ENCODE peak calls at places on chromosomes 1 and 21, in eight cellular contexts. One of them, this sample, is unnamed.
A peak's percentile ranks its signal among the peaks of the same experiment; 100 is the strongest.

GRCh38 chr1:51157411-51157810 is 55.4 kb downstream of the C1orf185 start:
- DNase-seq in AG04450: no peak
- DNase-seq in natural killer cell: no peak
- DNase-seq in Calu3: no peak
- DNase-seq in uterus: no peak
- DNase-seq in HL-60: no peak
- DNase-seq in GM20000: no peak
- DNase-seq in heart right ventricle: no peak
- DNase-seq in this sample: no peak

GRCh38 chr1:29343908-29344307 is 107.6 kb downstream of the PTPRU start:
- DNase-seq in HL-60: no peak
- DNase-seq in GM20000: no peak
- DNase-seq in natural killer cell: no peak
- DNase-seq in heart right ventricle: no peak
- DNase-seq in Calu3: no peak
- DNase-seq in AG04450: no peak
- DNase-seq in uterus: no peak
- DNase-seq in this sample: no peak

GRCh38 chr1:4638347-4638734 is 16.1 kb upstream of the AJAP1 start:
- DNase-seq in AG04450: no peak
- DNase-seq in heart right ventricle: no peak
- DNase-seq in GM20000: no peak
- DNase-seq in HL-60: no peak
- DNase-seq in uterus: no peak
- DNase-seq in natural killer cell: no peak
- DNase-seq in Calu3: no peak
- DNase-seq in this sample: no peak

GRCh38 chr1:29171089-29171488 is 10.6 kb downstream of the SRSF4 start:
- DNase-seq in GM20000: no peak
- DNase-seq in Calu3: no peak
- DNase-seq in uterus: no peak
- DNase-seq in HL-60: no peak
- DNase-seq in AG04450: no peak
- DNase-seq in natural killer cell: no peak
- DNase-seq in heart right ventricle: no peak
- DNase-seq in this sample: no peak

GRCh38 chr1:160284220-160284781 is 632 bp downstream of the PEX19 start:
- DNase-seq in GM20000: no peak
- DNase-seq in heart right ventricle: no peak
- DNase-seq in natural killer cell: no peak
- DNase-seq in uterus: no peak
- DNase-seq in AG04450: peak; percentile 27
- DNase-seq in HL-60: peak; percentile 70
- DNase-seq in Calu3: peak; percentile 26
- DNase-seq in this sample: no peak

GRCh38 chr1:54721719-54722118 is 6.1 kb downstream of the TTC4 start:
- DNase-seq in natural killer cell: no peak
- DNase-seq in HL-60: no peak
- DNase-seq in uterus: no peak
- DNase-seq in heart right ventricle: no peak
- DNase-seq in GM20000: no peak
- DNase-seq in Calu3: no peak
- DNase-seq in AG04450: no peak
- DNase-seq in this sample: no peak

GRCh38 chr1:79262745-79263258 is 256.3 kb upstream of the ADGRL4 start:
- DNase-seq in GM20000: no peak
- DNase-seq in Calu3: no peak
- DNase-seq in AG04450: no peak
- DNase-seq in natural killer cell: no peak
- DNase-seq in HL-60: no peak
- DNase-seq in uterus: no peak
- DNase-seq in heart right ventricle: no peak
- DNase-seq in this sample: no peak

GRCh38 chr1:34365295-34365694 is 188.6 kb downstream of the C1orf94 start:
- DNase-seq in heart right ventricle: no peak
- DNase-seq in AG04450: no peak
- DNase-seq in HL-60: no peak
- DNase-seq in uterus: no peak
- DNase-seq in GM20000: no peak
- DNase-seq in Calu3: no peak
- DNase-seq in natural killer cell: no peak
- DNase-seq in this sample: no peak

GRCh38 chr1:39317910-39318633 is 113.6 kb downstream of the MACF1 start:
- DNase-seq in heart right ventricle: no peak
- DNase-seq in AG04450: no peak
- DNase-seq in uterus: no peak
- DNase-seq in Calu3: no peak
- DNase-seq in HL-60: no peak
- DNase-seq in GM20000: no peak
- DNase-seq in natural killer cell: no peak
- DNase-seq in this sample: no peak

GRCh38 chr1:81982523-81982922 is 181.8 kb downstream of the ADGRL2 start:
- DNase-seq in heart right ventricle: no peak
- DNase-seq in uterus: no peak
- DNase-seq in HL-60: no peak
- DNase-seq in Calu3: no peak
- DNase-seq in AG04450: no peak
- DNase-seq in GM20000: no peak
- DNase-seq in natural killer cell: no peak
- DNase-seq in this sample: no peak

GRCh38 chr1:67590329-67590728 is 94.7 kb upstream of the GADD45A start:
- DNase-seq in natural killer cell: no peak
- DNase-seq in HL-60: no peak
- DNase-seq in Calu3: no peak
- DNase-seq in AG04450: no peak
- DNase-seq in GM20000: no peak
- DNase-seq in heart right ventricle: no peak
- DNase-seq in uterus: peak; percentile 24
- DNase-seq in this sample: no peak

GRCh38 chr1:90387825-90388224 is 329.3 kb downstream of the BARHL2 start:
- DNase-seq in AG04450: no peak
- DNase-seq in GM20000: no peak
- DNase-seq in HL-60: no peak
- DNase-seq in natural killer cell: no peak
- DNase-seq in heart right ventricle: no peak
- DNase-seq in Calu3: no peak
- DNase-seq in uterus: no peak
- DNase-seq in this sample: no peak

GRCh38 chr1:57832616-57833015 is 408.8 kb upstream of the DAB1 start:
- DNase-seq in heart right ventricle: no peak
- DNase-seq in AG04450: no peak
- DNase-seq in HL-60: no peak
- DNase-seq in Calu3: no peak
- DNase-seq in GM20000: no peak
- DNase-seq in natural killer cell: no peak
- DNase-seq in uterus: no peak
- DNase-seq in this sample: no peak

GRCh38 chr1:12539705-12540579 is 78.1 kb downstream of the DHRS3 start:
- DNase-seq in GM20000: no peak
- DNase-seq in uterus: peak; percentile 88
- DNase-seq in HL-60: no peak
- DNase-seq in AG04450: peak; percentile 79
- DNase-seq in heart right ventricle: peak; percentile 82
- DNase-seq in natural killer cell: no peak
- DNase-seq in Calu3: peak; percentile 78
- DNase-seq in this sample: no peak

GRCh38 chr1:151570819-151571218 is 30.7 kb downstream of the TUFT1 start:
- DNase-seq in AG04450: no peak
- DNase-seq in natural killer cell: no peak
- DNase-seq in Calu3: no peak
- DNase-seq in HL-60: no peak
- DNase-seq in heart right ventricle: no peak
- DNase-seq in uterus: no peak
- DNase-seq in GM20000: no peak
- DNase-seq in this sample: no peak

GRCh38 chr1:99645199-99645598 is 714 bp upstream of the PALMD start:
- DNase-seq in Calu3: peak; percentile 50
- DNase-seq in heart right ventricle: peak; percentile 12
- DNase-seq in HL-60: no peak
- DNase-seq in natural killer cell: no peak
- DNase-seq in GM20000: no peak
- DNase-seq in AG04450: no peak
- DNase-seq in uterus: peak; percentile 20
- DNase-seq in this sample: no peak

GRCh38 chr1:54094001-54094729 is 40.8 kb downstream of the TCEANC2 start:
- DNase-seq in uterus: no peak
- DNase-seq in natural killer cell: no peak
- DNase-seq in GM20000: no peak
- DNase-seq in heart right ventricle: no peak
- DNase-seq in HL-60: no peak
- DNase-seq in AG04450: no peak
- DNase-seq in Calu3: no peak
- DNase-seq in this sample: no peak

GRCh38 chr1:112706505-112707216 is at the start of gene RHOC:
- DNase-seq in natural killer cell: peak; percentile 59
- DNase-seq in heart right ventricle: peak; percentile 81
- DNase-seq in GM20000: peak; percentile 95
- DNase-seq in HL-60: no peak
- DNase-seq in uterus: peak; percentile 74
- DNase-seq in AG04450: no peak
- DNase-seq in Calu3: peak; percentile 74
- DNase-seq in this sample: peak; percentile 24

GRCh38 chr1:214349008-214349407 is 68.0 kb downstream of the SMYD2 start:
- DNase-seq in uterus: no peak
- DNase-seq in AG04450: no peak
- DNase-seq in natural killer cell: no peak
- DNase-seq in Calu3: no peak
- DNase-seq in HL-60: no peak
- DNase-seq in GM20000: no peak
- DNase-seq in heart right ventricle: no peak
- DNase-seq in this sample: no peak

GRCh38 chr21:38807481-38807880 is 1.8 kb downstream of the ETS2 start:
- DNase-seq in natural killer cell: no peak
- DNase-seq in HL-60: no peak
- DNase-seq in GM20000: no peak
- DNase-seq in AG04450: no peak
- DNase-seq in Calu3: no peak
- DNase-seq in uterus: no peak
- DNase-seq in heart right ventricle: no peak
- DNase-seq in this sample: no peak

GRCh38 chr1:61207416-61207815 is 125.1 kb downstream of the NFIA start:
- DNase-seq in GM20000: no peak
- DNase-seq in uterus: no peak
- DNase-seq in heart right ventricle: no peak
- DNase-seq in natural killer cell: no peak
- DNase-seq in Calu3: no peak
- DNase-seq in AG04450: no peak
- DNase-seq in HL-60: no peak
- DNase-seq in this sample: no peak

GRCh38 chr1:151213560-151213959 is 15.2 kb downstream of the PIP5K1A start:
- DNase-seq in natural killer cell: no peak
- DNase-seq in Calu3: no peak
- DNase-seq in heart right ventricle: no peak
- DNase-seq in uterus: no peak
- DNase-seq in GM20000: no peak
- DNase-seq in AG04450: no peak
- DNase-seq in HL-60: no peak
- DNase-seq in this sample: no peak

GRCh38 chr1:84997667-84998600 is 1.0 kb upstream of the MCOLN2 start:
- DNase-seq in natural killer cell: no peak
- DNase-seq in heart right ventricle: peak; percentile 13
- DNase-seq in uterus: no peak
- DNase-seq in Calu3: no peak
- DNase-seq in HL-60: no peak
- DNase-seq in GM20000: peak; percentile 46
- DNase-seq in AG04450: no peak
- DNase-seq in this sample: peak; percentile 23

GRCh38 chr1:238492271-238492670 is 601.5 kb upstream of the ZP4 start:
- DNase-seq in natural killer cell: no peak
- DNase-seq in uterus: no peak
- DNase-seq in Calu3: no peak
- DNase-seq in heart right ventricle: no peak
- DNase-seq in HL-60: no peak
- DNase-seq in GM20000: no peak
- DNase-seq in AG04450: no peak
- DNase-seq in this sample: no peak

GRCh38 chr1:86448670-86449069 is 20.1 kb upstream of the CLCA1 start:
- DNase-seq in heart right ventricle: no peak
- DNase-seq in GM20000: no peak
- DNase-seq in uterus: no peak
- DNase-seq in AG04450: no peak
- DNase-seq in Calu3: no peak
- DNase-seq in HL-60: no peak
- DNase-seq in natural killer cell: no peak
- DNase-seq in this sample: no peak

GRCh38 chr1:20578721-20579380 is 10.0 kb upstream of the CDA start:
- DNase-seq in Calu3: no peak
- DNase-seq in heart right ventricle: no peak
- DNase-seq in natural killer cell: no peak
- DNase-seq in HL-60: peak; percentile 41
- DNase-seq in AG04450: no peak
- DNase-seq in uterus: no peak
- DNase-seq in GM20000: no peak
- DNase-seq in this sample: no peak

GRCh38 chr1:200887772-200888348 is 6.8 kb upstream of the INAVA start:
- DNase-seq in AG04450: no peak
- DNase-seq in natural killer cell: no peak
- DNase-seq in uterus: no peak
- DNase-seq in heart right ventricle: no peak
- DNase-seq in Calu3: no peak
- DNase-seq in GM20000: no peak
- DNase-seq in HL-60: no peak
- DNase-seq in this sample: no peak

GRCh38 chr1:228166170-228166936 is 749 bp downstream of the IBA57 start:
- DNase-seq in HL-60: peak; percentile 62
- DNase-seq in Calu3: peak; percentile 76
- DNase-seq in uterus: no peak
- DNase-seq in GM20000: peak; percentile 74
- DNase-seq in heart right ventricle: peak; percentile 64
- DNase-seq in AG04450: no peak
- DNase-seq in natural killer cell: no peak
- DNase-seq in this sample: peak; percentile 82
- TF ChIP-seq CTCF in HL-60: peak; percentile 7
- TF ChIP-seq CTCF in Calu3: peak; percentile 67
- TF ChIP-seq CTCF in uterus: peak; percentile 44
- TF ChIP-seq CTCF in GM20000: no peak
- TF ChIP-seq CTCF in heart right ventricle: peak; percentile 49
- TF ChIP-seq CTCF in AG04450: peak; percentile 12
- TF ChIP-seq CTCF in natural killer cell: peak; percentile 18
- TF ChIP-seq CTCF in this sample: peak; percentile 57

GRCh38 chr1:41503507-41504125 is 19.1 kb upstream of the EDN2 start:
- DNase-seq in heart right ventricle: no peak
- DNase-seq in uterus: no peak
- DNase-seq in AG04450: no peak
- DNase-seq in Calu3: no peak
- DNase-seq in HL-60: no peak
- DNase-seq in GM20000: no peak
- DNase-seq in natural killer cell: no peak
- DNase-seq in this sample: no peak
- TF ChIP-seq CTCF in heart right ventricle: no peak
- TF ChIP-seq CTCF in uterus: no peak
- TF ChIP-seq CTCF in AG04450: peak; percentile 14
- TF ChIP-seq CTCF in Calu3: no peak
- TF ChIP-seq CTCF in HL-60: no peak
- TF ChIP-seq CTCF in GM20000: no peak
- TF ChIP-seq CTCF in natural killer cell: no peak
- TF ChIP-seq CTCF in this sample: no peak

GRCh38 chr21:15034126-15034848 is 30.5 kb downstream of the NRIP1 start:
- DNase-seq in heart right ventricle: no peak
- DNase-seq in HL-60: no peak
- DNase-seq in Calu3: no peak
- DNase-seq in GM20000: no peak
- DNase-seq in natural killer cell: no peak
- DNase-seq in AG04450: no peak
- DNase-seq in uterus: no peak
- DNase-seq in this sample: no peak
- TF ChIP-seq CTCF in heart right ventricle: no peak
- TF ChIP-seq CTCF in HL-60: no peak
- TF ChIP-seq CTCF in Calu3: no peak
- TF ChIP-seq CTCF in GM20000: no peak
- TF ChIP-seq CTCF in natural killer cell: no peak
- TF ChIP-seq CTCF in AG04450: peak; percentile 4
- TF ChIP-seq CTCF in uterus: no peak
- TF ChIP-seq CTCF in this sample: no peak

GRCh38 chr1:226064816-226065248 is 2.3 kb downstream of the H3-3A start:
- DNase-seq in natural killer cell: no peak
- DNase-seq in GM20000: peak; percentile 55
- DNase-seq in uterus: peak; percentile 32
- DNase-seq in Calu3: peak; percentile 54
- DNase-seq in HL-60: peak; percentile 48
- DNase-seq in heart right ventricle: no peak
- DNase-seq in AG04450: no peak
- DNase-seq in this sample: peak; percentile 27
- TF ChIP-seq CTCF in natural killer cell: peak; percentile 61
- TF ChIP-seq CTCF in GM20000: peak; percentile 68
- TF ChIP-seq CTCF in uterus: peak; percentile 84
- TF ChIP-seq CTCF in Calu3: peak; percentile 27
- TF ChIP-seq CTCF in HL-60: peak; percentile 57
- TF ChIP-seq CTCF in heart right ventricle: peak; percentile 77
- TF ChIP-seq CTCF in AG04450: peak; percentile 86
- TF ChIP-seq CTCF in this sample: peak; percentile 47